ENCODE peak calls at places on chromosomes 13 and 19, in four cellular contexts. E, U, C and Q are unnamed samples.
A peak's percentile ranks its signal among the peaks of the same experiment; 100 is the strongest.

GRCh38 chr13:29905845-29906244 is 55.4 kb upstream of the UBL3 start:
- DNase-seq in E (peak; percentile 70), U (no peak), C (no peak), Q (no peak)

GRCh38 chr13:67204731-67205130 is 25.4 kb downstream of the PCDH9 start:
- DNase-seq in E (no peak), U (no peak), C (no peak), Q (no peak)

GRCh38 chr13:36718146-36718545 is 44.3 kb downstream of the SERTM1 start:
- DNase-seq in E (peak; percentile 32), U (no peak), C (no peak), Q (no peak)

GRCh38 chr19:38932425-38933179 is 1.9 kb downstream of the MRPS12 start:
- DNase-seq in E (no peak), U (no peak), C (peak; percentile 62), Q (no peak)

GRCh38 chr13:43522788-43523187 is 264.0 kb downstream of the ENOX1 start:
- DNase-seq in E (no peak), U (no peak), C (no peak), Q (no peak)

GRCh38 chr19:4993683-4994082 is 24.8 kb downstream of the KDM4B start:
- DNase-seq in E (no peak), U (no peak), C (no peak), Q (no peak)

GRCh38 chr19:36245210-36246005 is 30.5 kb downstream of the ZNF146 start:
- DNase-seq in E (no peak), U (no peak), C (peak; percentile 87), Q (no peak)

GRCh38 chr13:43785681-43786471 is 896 bp downstream of the ENOX1 start:
- DNase-seq in E (peak; percentile 56), U (peak; percentile 33), C (peak; percentile 77), Q (peak; percentile 87)

GRCh38 chr13:97289514-97290298 is 67.6 kb downstream of the MBNL2 start:
- DNase-seq in E (no peak), U (no peak), C (no peak), Q (no peak)

GRCh38 chr13:106095919-106096318 is 439.5 kb downstream of the EFNB2 start:
- DNase-seq in E (no peak), U (no peak), C (no peak), Q (no peak)

GRCh38 chr19:1221141-1221903 is 15.7 kb downstream of the STK11 start:
- DNase-seq in E (no peak), U (no peak), C (peak; percentile 75), Q (peak; percentile 62)

GRCh38 chr19:28864024-28864503 is 348.9 kb downstream of the UQCRFS1 start:
- DNase-seq in E (no peak), U (no peak), C (no peak), Q (no peak)

GRCh38 chr13:79463604-79464003 is 17.4 kb upstream of the NDFIP2 start:
- DNase-seq in E (no peak), U (no peak), C (no peak), Q (no peak)

GRCh38 chr19:1591421-1592022 is 1.1 kb downstream of the MBD3 start:
- DNase-seq in E (no peak), U (no peak), C (peak; percentile 65), Q (no peak)

GRCh38 chr19:13459351-13459750 is 46.9 kb downstream of the CACNA1A start:
- DNase-seq in E (no peak), U (no peak), C (peak; percentile 92), Q (no peak)

GRCh38 chr19:48498922-48499321 is 12.7 kb downstream of the LMTK3 start:
- DNase-seq in E (no peak), U (no peak), C (no peak), Q (no peak)

GRCh38 chr19:39362682-39363657 is 20.7 kb downstream of the SAMD4B start:
- DNase-seq in E (peak; percentile 71), U (no peak), C (no peak), Q (no peak)

GRCh38 chr13:108594153-108594552 is 35.3 kb upstream of the MYO16 start:
- DNase-seq in E (no peak), U (no peak), C (peak; percentile 25), Q (no peak)

GRCh38 chr13:111216166-111216960 is 101.3 kb downstream of the ARHGEF7 start:
- DNase-seq in E (no peak), U (no peak), C (peak; percentile 76), Q (peak; percentile 43)

GRCh38 chr13:40992678-40993077 is 26.4 kb downstream of the ELF1 start:
- DNase-seq in E (no peak), U (no peak), C (no peak), Q (no peak)

GRCh38 chr19:46975918-46976782 is 43.5 kb upstream of the NPAS1 start:
- DNase-seq in E (peak; percentile 56), U (peak; percentile 91), C (peak; percentile 84), Q (peak; percentile 90)

GRCh38 chr19:44212865-44213346 is 574 bp downstream of the ZNF227 start:
- DNase-seq in E (peak; percentile 27), U (no peak), C (peak; percentile 28), Q (no peak)

GRCh38 chr19:38168632-38169031 is 55.4 kb downstream of the DPF1 start:
- DNase-seq in E (no peak), U (no peak), C (no peak), Q (no peak)

GRCh38 chr13:58955546-58956385 is 1208.0 kb downstream of the DIAPH3 start:
- DNase-seq in E (no peak), U (no peak), C (no peak), Q (no peak)

GRCh38 chr13:43303040-43303729 is 279.8 kb downstream of the DNAJC15 start:
- DNase-seq in E (peak; percentile 23), U (no peak), C (peak; percentile 82), Q (peak; percentile 57)

GRCh38 chr19:34979819-34980640 is 16.0 kb upstream of the ZNF792 start:
- DNase-seq in E (no peak), U (no peak), C (no peak), Q (no peak)

GRCh38 chr19:741506-742131 is 9.3 kb upstream of the MISP start:
- DNase-seq in E (no peak), U (no peak), C (peak; percentile 70), Q (no peak)

GRCh38 chr13:41273806-41274441 is 10.5 kb upstream of the MTRF1 start:
- DNase-seq in E (no peak), U (no peak), C (no peak), Q (no peak)

GRCh38 chr13:79679334-79679733 is 198.4 kb downstream of the NDFIP2 start:
- DNase-seq in E (peak; percentile 58), U (no peak), C (peak; percentile 87), Q (peak; percentile 44)

GRCh38 chr19:56111601-56112312 is 9.3 kb downstream of the ZNF787 start:
- DNase-seq in E (no peak), U (no peak), C (peak; percentile 37), Q (peak; percentile 48)

GRCh38 chr13:29497137-29497654 is 98.3 kb downstream of the SLC7A1 start:
- DNase-seq in E (no peak), U (no peak), C (peak; percentile 55), Q (peak; percentile 71)

GRCh38 chr19:12527034-12527836 is 24.0 kb downstream of the ZNF564 start:
- DNase-seq in E (peak; percentile 17), U (no peak), C (peak; percentile 8), Q (no peak)

GRCh38 chr13:30998548-30999140 is 66.2 kb downstream of the TEX26 start:
- DNase-seq in E (peak; percentile 21), U (no peak), C (peak; percentile 27), Q (no peak)

GRCh38 chr13:98570929-98571372 is 6.0 kb downstream of the STK24 start:
- DNase-seq in E (peak; percentile 81), U (no peak), C (no peak), Q (no peak)

GRCh38 chr13:93534181-93534700 is 307.6 kb downstream of the GPC6 start:
- DNase-seq in E (no peak), U (no peak), C (no peak), Q (no peak)

GRCh38 chr19:47227347-47228167 is 3.4 kb downstream of the BBC3 start:
- DNase-seq in E (peak; percentile 68), U (peak; percentile 74), C (peak; percentile 97), Q (peak; percentile 89)

GRCh38 chr19:54158812-54159351 is 639 bp downstream of the LENG1 start:
- DNase-seq in E (peak; percentile 31), U (no peak), C (peak; percentile 27), Q (no peak)

GRCh38 chr13:26502826-26503225 is 54.7 kb upstream of the WASF3 start:
- DNase-seq in E (peak; percentile 72), U (no peak), C (peak; percentile 40), Q (no peak)

GRCh38 chr19:39599116-39599515 is 3.2 kb upstream of the LGALS13 start:
- DNase-seq in E (peak; percentile 23), U (no peak), C (peak; percentile 77), Q (peak; percentile 18)

GRCh38 chr19:11418518-11419506 is at the start of gene RGL3:
- DNase-seq in E (no peak), U (no peak), C (peak; percentile 67), Q (peak; percentile 74)
- H3K4me3 ChIP-seq in E (peak within 1 kb of the TSS; percentile 15), U (peak within 1 kb of the TSS; percentile 74), C (peak within 1 kb of the TSS; percentile 64), Q (peak within 1 kb of the TSS; percentile 50)

DNA sequence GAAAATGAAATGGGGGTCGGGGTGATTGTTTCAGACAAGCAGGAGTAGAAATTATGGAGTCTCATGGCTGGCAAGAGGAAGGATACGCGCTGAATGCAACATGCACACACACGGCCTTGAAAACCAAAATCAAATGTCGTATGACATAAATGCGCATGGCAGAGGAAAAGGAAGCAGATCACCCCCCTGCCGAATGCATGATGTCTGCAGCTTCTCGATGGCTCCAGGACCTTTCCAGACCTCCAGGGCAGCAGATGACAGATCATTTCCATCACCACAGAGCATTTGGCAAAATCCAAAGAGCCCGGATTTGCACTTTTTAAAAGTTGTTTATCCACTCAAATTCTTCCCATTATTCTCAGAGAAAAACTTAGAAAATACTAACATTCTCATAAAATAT is 211.7 kb downstream of the NHLRC3 start:
- DNase-seq in E (no peak), U (no peak), C (no peak), Q (no peak)
- H3K27ac ChIP-seq in E (no peak overlapping the region), U (no peak overlapping the region), C (no peak overlapping the region), Q (no peak overlapping the region)

DNA sequence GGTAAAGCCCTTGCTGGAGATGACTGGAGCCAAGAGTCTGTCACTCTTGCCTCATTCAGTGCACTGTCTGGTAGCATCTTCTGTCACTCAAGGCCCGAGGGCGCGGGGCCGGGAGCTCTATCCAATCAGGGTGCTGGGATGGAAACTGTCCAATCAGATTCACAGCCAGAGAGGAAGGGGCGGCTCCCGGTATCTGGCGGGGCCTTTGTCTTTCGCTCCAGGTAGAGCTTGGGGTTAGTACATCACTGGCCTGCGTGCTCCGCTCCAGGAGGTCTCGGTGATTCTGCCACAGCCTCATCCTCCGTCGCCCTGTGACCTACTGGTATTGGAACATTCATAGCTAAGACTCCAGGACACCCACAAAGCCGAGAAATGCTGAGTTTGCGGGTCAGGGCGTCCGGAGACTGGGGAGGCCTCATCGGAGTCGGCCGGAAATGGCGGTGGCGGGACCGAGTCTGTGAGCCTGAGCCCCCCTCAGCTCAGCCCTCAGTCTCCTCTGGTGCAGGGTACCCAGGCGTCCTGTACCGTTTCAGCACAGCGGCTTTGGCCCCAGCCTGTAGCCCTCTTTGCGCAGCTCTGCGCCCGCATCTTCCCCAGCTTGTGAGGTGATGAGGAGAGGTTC is 20.6 kb upstream of the ZNF430 start:
- DNase-seq in E (peak; percentile 94), U (peak; percentile 40), C (peak; percentile 92), Q (peak; percentile 91)
- H3K4me3 ChIP-seq in E (peak overlapping the region; percentile 47), U (peak overlapping the region; percentile 65), C (peak overlapping the region; percentile 56), Q (peak overlapping the region; percentile 26)

GRCh38 chr13:33353210-33353609 is 67.7 kb upstream of the STARD13 start:
- DNase-seq in E (no peak), U (no peak), C (no peak), Q (peak; percentile 49)
- H3K27ac ChIP-seq in E (no peak overlapping the region), U (no peak overlapping the region), C (no peak overlapping the region), Q (peak overlapping the region; percentile 72)